ENCODE peak calls at places on chromosomes 4 and X, in nine cellular contexts. Q is PC-3, I is WTC11, B is heart left ventricle, R is substantia nigra, Z is nucleus accumbens, J is Right ventricle myocardium superior, L is iPS DF 6.9, F is omental fat pad. X is an unnamed sample.

GRCh38 chrX:47144626-47145407 is at the start of the genes NDUFB11 and RBM10:
- DNase-seq in R (peak; percentile 41), F (peak; percentile 70), L (peak; percentile 41), I (peak; percentile 90), Z (peak; percentile 92), B (peak; percentile 95), J (peak; percentile 96), Q (peak; percentile 93), X (peak; percentile 88)

GRCh38 chr4:20847124-20847747 is 147.0 kb downstream of the PACRGL start:
- DNase-seq in J (no peak), L (no peak), I (no peak), B (no peak), F (no peak), Z (no peak), Q (no peak), R (no peak), X (no peak)

GRCh38 chrX:43559643-43560042 is 96.5 kb upstream of the MAOA start:
- DNase-seq in Q (peak; percentile 67), B (peak; percentile 27), L (peak; percentile 25), Z (peak; percentile 17), R (no peak), F (no peak), J (peak; percentile 34), I (peak; percentile 52), X (peak; percentile 40)

GRCh38 chr4:146235654-146236570 is 21.6 kb downstream of the REELD1 start:
- DNase-seq in Q (no peak), F (no peak), Z (no peak), L (no peak), R (no peak), I (no peak), B (peak; percentile 57), J (no peak), X (no peak)

GRCh38 chrX:17601816-17602215 is 135.5 kb upstream of the SCML1 start:
- DNase-seq in J (no peak), R (no peak), F (no peak), L (no peak), Q (no peak), B (no peak), Z (no peak), I (no peak), X (no peak)

GRCh38 chrX:72247206-72247944 is 8.5 kb upstream of the ERCC6L start:
- DNase-seq in F (no peak), R (no peak), Q (peak; percentile 45), I (no peak), B (no peak), J (no peak), Z (no peak), L (no peak), X (no peak)

GRCh38 chr4:132180020-132180427 is 969.1 kb upstream of the PCDH10 start:
- DNase-seq in I (no peak), Q (peak; percentile 69), B (no peak), L (no peak), F (no peak), J (no peak), Z (no peak), R (no peak), X (no peak)

GRCh38 chr4:106585920-106586349 is 217.4 kb upstream of the GIMD1 start:
- DNase-seq in R (no peak), L (no peak), Z (no peak), Q (peak; percentile 48), F (no peak), B (no peak), J (no peak), I (no peak), X (no peak)

GRCh38 chrX:100928660-100929613 is at the start of gene XKRX:
- DNase-seq in F (no peak), I (peak; percentile 80), B (no peak), Q (peak; percentile 40), J (peak; percentile 50), Z (peak; percentile 24), L (no peak), R (no peak), X (peak; percentile 33)

GRCh38 chrX:16856744-16857143 is 13.4 kb downstream of the RBBP7 start:
- DNase-seq in Z (no peak), L (no peak), R (no peak), I (no peak), Q (no peak), J (no peak), B (no peak), F (no peak), X (no peak)

GRCh38 chrX:78619829-78620228 is 39.3 kb downstream of the RTL3 start:
- DNase-seq in J (no peak), Z (no peak), I (no peak), R (no peak), B (no peak), Q (no peak), F (no peak), L (no peak), X (no peak)

GRCh38 chr4:5708171-5708828 is at the start of gene EVC2:
- DNase-seq in Q (peak; percentile 23), Z (peak; percentile 33), R (no peak), J (peak; percentile 86), B (peak; percentile 75), F (peak; percentile 35), I (peak; percentile 73), L (no peak), X (peak; percentile 65)

GRCh38 chrX:41381685-41382084 is 47.7 kb downstream of the DDX3X start:
- DNase-seq in I (peak; percentile 28), J (peak; percentile 55), Q (peak; percentile 90), R (no peak), B (peak; percentile 56), Z (no peak), F (no peak), L (no peak), X (peak; percentile 22)

GRCh38 chrX:120642871-120643270 is 13.0 kb upstream of the C1GALT1C1 start:
- DNase-seq in I (no peak), Z (no peak), B (no peak), F (no peak), Q (no peak), R (no peak), L (no peak), J (no peak), X (no peak)

GRCh38 chr4:129526812-129527211 is 430.9 kb downstream of the C4orf33 start:
- DNase-seq in B (no peak), J (no peak), I (no peak), L (no peak), Z (no peak), Q (peak; percentile 37), R (no peak), F (no peak), X (no peak)

GRCh38 chr4:153945704-153946103 is 156.8 kb upstream of the SFRP2 start:
- DNase-seq in B (no peak), F (no peak), Z (no peak), R (no peak), Q (no peak), J (no peak), L (no peak), I (no peak), X (no peak)

GRCh38 chrX:136168929-136169735 is 21.8 kb downstream of the FHL1 start:
- DNase-seq in R (no peak), I (peak; percentile 33), Z (no peak), L (peak; percentile 37), B (peak; percentile 64), Q (peak; percentile 39), F (no peak), J (peak; percentile 51), X (peak; percentile 34)

GRCh38 chr4:80365928-80366327 is 30.4 kb downstream of the CFAP299 start:
- DNase-seq in I (peak; percentile 52), R (no peak), Q (peak; percentile 82), J (peak; percentile 36), F (no peak), B (no peak), L (peak; percentile 50), Z (no peak), X (peak; percentile 48)

GRCh38 chr4:150385606-150386005 is 196.3 kb upstream of the MAB21L2 start:
- DNase-seq in B (no peak), I (no peak), R (no peak), F (no peak), Q (peak; percentile 49), Z (no peak), J (no peak), L (no peak), X (no peak)